ENCODE peak calls at places on chromosomes 11 and 22, in four cellular contexts. K is CD4-positive, alpha-beta T cell; G is posterior cingulate gyrus; I is uterus. C is an unnamed sample.

GRCh38 chr11:7531011-7531410 is 17.2 kb downstream of the PPFIBP2 start:
- DNase-seq in I (no peak), G (no peak), K (no peak), C (no peak)

GRCh38 chr22:48084041-48084748 is 1321.7 kb downstream of the TBC1D22A start:
- DNase-seq in G (no peak), I (no peak), K (no peak), C (peak; percentile 39)

GRCh38 chr22:50141462-50141861 is 29.1 kb upstream of the PANX2 start:
- DNase-seq in K (no peak), G (peak; percentile 80), I (no peak), C (no peak)

GRCh38 chr11:95014184-95014821 is 10.8 kb upstream of the KDM4E start:
- DNase-seq in G (no peak), K (no peak), I (no peak), C (no peak)

GRCh38 chr11:18720811-18721575 is 5.0 kb downstream of the IGSF22 start:
- DNase-seq in I (peak; percentile 86), K (peak; percentile 78), G (peak; percentile 95), C (peak; percentile 47)

GRCh38 chr22:39332441-39333064 is 13.1 kb upstream of the RPL3 start:
- DNase-seq in K (no peak), I (no peak), G (no peak), C (no peak)

GRCh38 chr11:58006940-58007339 is 16.7 kb upstream of the OR9Q1 start:
- DNase-seq in I (no peak), K (no peak), G (no peak), C (no peak)

GRCh38 chr11:36540998-36541397 is 26.8 kb upstream of the RAG1 start:
- DNase-seq in I (no peak), K (no peak), G (no peak), C (no peak)

GRCh38 chr11:58905716-58906547 is 33.4 kb upstream of the GLYATL1 start:
- DNase-seq in G (peak; percentile 95), K (no peak), I (peak; percentile 21), C (peak; percentile 69)

GRCh38 chr11:112718483-112718882 is 242.7 kb upstream of the NCAM1 start:
- DNase-seq in I (no peak), K (no peak), G (no peak), C (no peak)

GRCh38 chr11:57982763-57983162 is 40.9 kb upstream of the OR9Q1 start:
- DNase-seq in G (no peak), K (no peak), I (no peak), C (no peak)

GRCh38 chr11:35615911-35616900 is 2.1 kb upstream of the FJX1 start:
- DNase-seq in I (no peak), K (no peak), G (no peak), C (no peak)

GRCh38 chr11:104609297-104609696 is 289.0 kb downstream of the CASP12 start:
- DNase-seq in G (peak; percentile 36), I (no peak), K (peak; percentile 8), C (peak; percentile 28)

GRCh38 chr11:62295504-62295903 is 3.4 kb downstream of the SCGB1D4 start:
- DNase-seq in I (no peak), K (no peak), G (no peak), C (peak; percentile 13)

GRCh38 chr11:74085542-74085892 is 76.6 kb upstream of the UCP3 start:
- DNase-seq in G (no peak), I (no peak), K (no peak), C (no peak)

GRCh38 chr11:61728066-61728939 is 24.1 kb upstream of the MYRF start:
- DNase-seq in K (no peak), I (no peak), G (no peak), C (no peak)

GRCh38 chr11:43738600-43739409 is 58.3 kb downstream of the HSD17B12 start:
- DNase-seq in K (no peak), I (no peak), G (no peak), C (no peak)

GRCh38 chr11:26109658-26110393 is 222.1 kb upstream of the ANO3 start:
- DNase-seq in G (no peak), I (no peak), K (no peak), C (no peak)

C was measured in NT2/D1.